ENCODE peak calls at places on chromosome 20, in six cellular contexts. One of them, this sample, is unnamed.

GRCh38 chr20:46179811-46180326 is 61.8 kb downstream of the CD40 start:
- DNase-seq in MM.1S: no peak
- DNase-seq in ovary: no peak
- DNase-seq in stomach: no peak
- DNase-seq in upper lobe of right lung: no peak
- DNase-seq in progenitor cell of endocrine pancreas: no peak
- DNase-seq in this sample: peak

GRCh38 chr20:58194176-58194796 is 34.2 kb downstream of the ANKRD60 start:
- DNase-seq in MM.1S: no peak
- DNase-seq in ovary: no peak
- DNase-seq in stomach: no peak
- DNase-seq in upper lobe of right lung: no peak
- DNase-seq in progenitor cell of endocrine pancreas: no peak
- DNase-seq in this sample: no peak

GRCh38 chr20:42978184-42978974 is 211.3 kb downstream of the PTPRT start:
- DNase-seq in MM.1S: peak
- DNase-seq in ovary: no peak
- DNase-seq in stomach: no peak
- DNase-seq in upper lobe of right lung: no peak
- DNase-seq in progenitor cell of endocrine pancreas: no peak
- DNase-seq in this sample: no peak

GRCh38 chr20:37479275-37479674 is 41.8 kb upstream of the NNAT start:
- DNase-seq in MM.1S: no peak
- DNase-seq in ovary: no peak
- DNase-seq in stomach: no peak
- DNase-seq in upper lobe of right lung: no peak
- DNase-seq in progenitor cell of endocrine pancreas: no peak
- DNase-seq in this sample: no peak

GRCh38 chr20:38211200-38212097 is 46.4 kb upstream of the TGM2 start:
- DNase-seq in MM.1S: no peak
- DNase-seq in ovary: no peak
- DNase-seq in stomach: no peak
- DNase-seq in upper lobe of right lung: peak
- DNase-seq in progenitor cell of endocrine pancreas: no peak
- DNase-seq in this sample: no peak

GRCh38 chr20:50373674-50374286 is 136.4 kb upstream of the PTPN1 start:
- DNase-seq in MM.1S: no peak
- DNase-seq in ovary: no peak
- DNase-seq in stomach: no peak
- DNase-seq in upper lobe of right lung: no peak
- DNase-seq in progenitor cell of endocrine pancreas: no peak
- DNase-seq in this sample: no peak

GRCh38 chr20:45187693-45188092 is 13.0 kb downstream of the PI3 start:
- DNase-seq in MM.1S: no peak
- DNase-seq in ovary: no peak
- DNase-seq in stomach: no peak
- DNase-seq in upper lobe of right lung: no peak
- DNase-seq in progenitor cell of endocrine pancreas: no peak
- DNase-seq in this sample: no peak

GRCh38 chr20:10388571-10388970 is 45.5 kb downstream of the MKKS start:
- DNase-seq in MM.1S: no peak
- DNase-seq in ovary: no peak
- DNase-seq in stomach: no peak
- DNase-seq in upper lobe of right lung: no peak
- DNase-seq in progenitor cell of endocrine pancreas: no peak
- DNase-seq in this sample: no peak

GRCh38 chr20:50746138-50746940 is 15.0 kb downstream of the PARD6B start:
- DNase-seq in MM.1S: no peak
- DNase-seq in ovary: no peak
- DNase-seq in stomach: no peak
- DNase-seq in upper lobe of right lung: no peak
- DNase-seq in progenitor cell of endocrine pancreas: no peak
- DNase-seq in this sample: no peak

GRCh38 chr20:39117486-39117885 is 155.3 kb downstream of the DHX35 start:
- DNase-seq in MM.1S: no peak
- DNase-seq in ovary: no peak
- DNase-seq in stomach: peak
- DNase-seq in upper lobe of right lung: no peak
- DNase-seq in progenitor cell of endocrine pancreas: no peak
- DNase-seq in this sample: no peak

GRCh38 chr20:61371501-61372150 is 119.6 kb downstream of the CDH4 start:
- DNase-seq in MM.1S: no peak
- DNase-seq in ovary: no peak
- DNase-seq in stomach: no peak
- DNase-seq in upper lobe of right lung: no peak
- DNase-seq in progenitor cell of endocrine pancreas: no peak
- DNase-seq in this sample: no peak

GRCh38 chr20:36355469-36356171 is 49.5 kb downstream of the DLGAP4 start:
- DNase-seq in MM.1S: no peak
- DNase-seq in ovary: no peak
- DNase-seq in stomach: no peak
- DNase-seq in upper lobe of right lung: no peak
- DNase-seq in progenitor cell of endocrine pancreas: no peak
- DNase-seq in this sample: no peak

GRCh38 chr20:42018979-42019378 is 400.8 kb upstream of the CHD6 start:
- DNase-seq in MM.1S: no peak
- DNase-seq in ovary: no peak
- DNase-seq in stomach: no peak
- DNase-seq in upper lobe of right lung: no peak
- DNase-seq in progenitor cell of endocrine pancreas: no peak
- DNase-seq in this sample: no peak

GRCh38 chr20:32390999-32391398 is 32.9 kb downstream of the ASXL1 start:
- DNase-seq in MM.1S: no peak
- DNase-seq in ovary: no peak
- DNase-seq in stomach: no peak
- DNase-seq in upper lobe of right lung: no peak
- DNase-seq in progenitor cell of endocrine pancreas: no peak
- DNase-seq in this sample: no peak

GRCh38 chr20:43925215-43925614 is 10.6 kb downstream of the TOX2 start:
- DNase-seq in MM.1S: no peak
- DNase-seq in ovary: no peak
- DNase-seq in stomach: no peak
- DNase-seq in upper lobe of right lung: peak
- DNase-seq in progenitor cell of endocrine pancreas: no peak
- DNase-seq in this sample: no peak

GRCh38 chr20:58256842-58257241 is 28.4 kb upstream of the ANKRD60 start:
- DNase-seq in MM.1S: no peak
- DNase-seq in ovary: no peak
- DNase-seq in stomach: no peak
- DNase-seq in upper lobe of right lung: no peak
- DNase-seq in progenitor cell of endocrine pancreas: no peak
- DNase-seq in this sample: no peak

GRCh38 chr20:12372557-12372956 is 454.9 kb downstream of the BTBD3 start:
- DNase-seq in MM.1S: no peak
- DNase-seq in ovary: no peak
- DNase-seq in stomach: no peak
- DNase-seq in upper lobe of right lung: no peak
- DNase-seq in progenitor cell of endocrine pancreas: no peak
- DNase-seq in this sample: no peak

GRCh38 chr20:41510224-41510623 is 108.0 kb downstream of the CHD6 start:
- DNase-seq in MM.1S: no peak
- DNase-seq in ovary: no peak
- DNase-seq in stomach: no peak
- DNase-seq in upper lobe of right lung: no peak
- DNase-seq in progenitor cell of endocrine pancreas: no peak
- DNase-seq in this sample: no peak

GRCh38 chr20:25310921-25311728 is 63.2 kb downstream of the PYGB start:
- DNase-seq in MM.1S: peak
- DNase-seq in ovary: no peak
- DNase-seq in stomach: peak
- DNase-seq in upper lobe of right lung: peak
- DNase-seq in progenitor cell of endocrine pancreas: no peak
- DNase-seq in this sample: no peak

GRCh38 chr20:17571967-17572638 is 2.2 kb downstream of the DSTN start:
- DNase-seq in MM.1S: peak
- DNase-seq in ovary: no peak
- DNase-seq in stomach: no peak
- DNase-seq in upper lobe of right lung: no peak
- DNase-seq in progenitor cell of endocrine pancreas: no peak
- DNase-seq in this sample: no peak

DNA sequence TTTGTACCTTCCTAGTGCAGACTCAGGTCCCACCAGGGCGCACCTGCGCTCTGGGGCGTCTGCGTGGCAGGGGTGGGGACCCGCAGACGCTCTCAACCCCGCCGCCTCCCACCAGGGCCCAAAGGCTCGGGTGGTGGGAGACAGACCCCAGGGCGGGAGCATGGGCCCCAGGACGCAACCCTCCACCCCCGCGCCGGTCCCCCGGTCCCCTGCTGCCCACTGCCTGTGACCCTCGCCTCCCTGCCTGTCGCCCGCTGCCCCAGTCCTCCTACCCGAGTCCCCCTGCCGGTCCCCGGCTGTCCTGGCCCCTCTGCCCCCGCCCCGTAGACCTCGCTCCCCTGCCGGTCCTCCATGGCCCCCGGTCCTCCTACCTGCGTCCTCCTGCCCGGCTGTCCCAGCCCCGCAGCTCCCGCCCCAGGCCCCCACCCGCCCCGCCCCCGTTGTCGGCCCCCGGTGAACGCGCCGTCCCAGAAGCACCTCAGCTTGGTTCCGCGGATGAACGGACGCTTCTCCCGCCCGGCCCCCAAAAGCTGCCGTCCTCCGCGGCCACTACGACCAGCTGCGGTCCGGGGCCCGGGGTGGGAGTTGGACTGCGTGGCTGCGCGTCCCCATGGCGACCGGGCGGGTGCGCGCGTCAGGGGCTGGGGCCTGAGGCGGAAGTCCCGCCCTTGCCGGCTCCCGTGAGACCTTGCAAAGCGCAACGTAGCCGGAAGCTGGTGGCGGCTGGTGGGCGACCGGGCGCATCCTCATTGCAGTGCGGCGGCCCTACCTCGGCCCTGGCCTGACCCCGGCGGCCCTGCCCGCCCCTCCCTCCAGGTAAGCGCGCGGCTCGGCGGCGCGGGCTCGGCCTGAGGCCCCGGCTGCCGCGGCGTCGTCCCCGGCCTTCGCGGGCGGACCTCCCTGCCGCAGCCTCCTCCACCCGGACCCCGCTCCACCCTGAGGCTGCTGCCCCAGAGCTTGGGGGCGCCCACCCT is at the start of gene ARFGAP1:
- DNase-seq in MM.1S: peak
- DNase-seq in ovary: peak
- DNase-seq in stomach: peak
- DNase-seq in upper lobe of right lung: peak
- DNase-seq in progenitor cell of endocrine pancreas: peak
- DNase-seq in this sample: peak
- TF ChIP-seq CTCF in MM.1S: no peak
- TF ChIP-seq CTCF in ovary: no peak
- TF ChIP-seq CTCF in stomach: no peak
- TF ChIP-seq CTCF in upper lobe of right lung: no peak
- TF ChIP-seq CTCF in progenitor cell of endocrine pancreas: no peak
- TF ChIP-seq CTCF in this sample: no peak

GRCh38 chr20:48794360-48794759 is 33.4 kb downstream of the PREX1 start:
- DNase-seq in MM.1S: no peak
- DNase-seq in ovary: no peak
- DNase-seq in stomach: no peak
- DNase-seq in upper lobe of right lung: peak
- DNase-seq in progenitor cell of endocrine pancreas: no peak
- DNase-seq in this sample: peak
- TF ChIP-seq CTCF in MM.1S: no peak
- TF ChIP-seq CTCF in ovary: no peak
- TF ChIP-seq CTCF in stomach: no peak
- TF ChIP-seq CTCF in upper lobe of right lung: no peak
- TF ChIP-seq CTCF in progenitor cell of endocrine pancreas: no peak
- TF ChIP-seq CTCF in this sample: no peak

GRCh38 chr20:56587307-56588108 is 41.6 kb upstream of the TFAP2C start:
- DNase-seq in MM.1S: no peak
- DNase-seq in ovary: no peak
- DNase-seq in stomach: no peak
- DNase-seq in upper lobe of right lung: no peak
- DNase-seq in progenitor cell of endocrine pancreas: no peak
- DNase-seq in this sample: no peak

GRCh38 chr20:56588996-56589395 is 40.1 kb upstream of the TFAP2C start:
- DNase-seq in MM.1S: no peak
- DNase-seq in ovary: no peak
- DNase-seq in stomach: no peak
- DNase-seq in upper lobe of right lung: no peak
- DNase-seq in progenitor cell of endocrine pancreas: no peak
- DNase-seq in this sample: no peak

GRCh38 chr20:56592211-56592610 is 36.9 kb upstream of the TFAP2C start:
- DNase-seq in MM.1S: no peak
- DNase-seq in ovary: no peak
- DNase-seq in stomach: no peak
- DNase-seq in upper lobe of right lung: no peak
- DNase-seq in progenitor cell of endocrine pancreas: no peak
- DNase-seq in this sample: no peak

GRCh38 chr20:56590888-56591287 is 38.2 kb upstream of the TFAP2C start:
- DNase-seq in MM.1S: no peak
- DNase-seq in ovary: no peak
- DNase-seq in stomach: no peak
- DNase-seq in upper lobe of right lung: no peak
- DNase-seq in progenitor cell of endocrine pancreas: no peak
- DNase-seq in this sample: no peak

DNA sequence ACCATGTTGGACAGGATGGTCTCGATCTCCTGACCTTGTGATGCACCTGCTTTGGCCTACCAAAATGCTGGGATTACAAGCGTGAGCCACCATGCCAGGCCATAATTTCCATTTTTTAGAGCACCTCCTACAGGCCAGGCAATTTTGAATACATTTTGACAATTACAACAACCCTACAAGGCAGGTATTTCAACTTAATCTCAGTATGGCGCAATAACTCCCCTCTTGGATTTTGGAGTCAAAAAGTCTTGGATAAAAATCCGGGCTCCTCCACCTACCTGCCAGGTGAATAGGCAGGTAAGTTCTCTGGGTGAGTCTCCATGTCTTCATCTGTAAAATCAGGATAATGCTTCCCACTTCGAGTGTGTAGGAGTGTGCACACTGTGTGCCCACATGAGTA is 39.5 kb upstream of the TFAP2C start:
- DNase-seq in MM.1S: no peak
- DNase-seq in ovary: no peak
- DNase-seq in stomach: no peak
- DNase-seq in upper lobe of right lung: no peak
- DNase-seq in progenitor cell of endocrine pancreas: no peak
- DNase-seq in this sample: no peak
- TF ChIP-seq CTCF in MM.1S: no peak
- TF ChIP-seq CTCF in ovary: no peak
- TF ChIP-seq CTCF in stomach: no peak
- TF ChIP-seq CTCF in upper lobe of right lung: no peak
- TF ChIP-seq CTCF in progenitor cell of endocrine pancreas: no peak
- TF ChIP-seq CTCF in this sample: no peak

GRCh38 chr20:64010711-64011237 is 25.2 kb upstream of the C20orf204 start:
- DNase-seq in MM.1S: no peak
- DNase-seq in ovary: no peak
- DNase-seq in stomach: no peak
- DNase-seq in upper lobe of right lung: no peak
- DNase-seq in progenitor cell of endocrine pancreas: no peak
- DNase-seq in this sample: no peak

GRCh38 chr20:64006490-64006889 is 25.6 kb downstream of the PRPF6 start:
- DNase-seq in MM.1S: no peak
- DNase-seq in ovary: no peak
- DNase-seq in stomach: no peak
- DNase-seq in upper lobe of right lung: no peak
- DNase-seq in progenitor cell of endocrine pancreas: no peak
- DNase-seq in this sample: no peak

GRCh38 chr20:64006902-64007301 is 26.0 kb downstream of the PRPF6 start:
- DNase-seq in MM.1S: no peak
- DNase-seq in ovary: no peak
- DNase-seq in stomach: no peak
- DNase-seq in upper lobe of right lung: no peak
- DNase-seq in progenitor cell of endocrine pancreas: no peak
- DNase-seq in this sample: no peak

GRCh38 chr20:64009811-64010387 is 26.1 kb upstream of the C20orf204 start:
- DNase-seq in MM.1S: no peak
- DNase-seq in ovary: no peak
- DNase-seq in stomach: no peak
- DNase-seq in upper lobe of right lung: no peak
- DNase-seq in progenitor cell of endocrine pancreas: no peak
- DNase-seq in this sample: no peak

GRCh38 chr20:64011366-64011779 is 24.6 kb upstream of the C20orf204 start:
- DNase-seq in MM.1S: no peak
- DNase-seq in ovary: no peak
- DNase-seq in stomach: no peak
- DNase-seq in upper lobe of right lung: no peak
- DNase-seq in progenitor cell of endocrine pancreas: no peak
- DNase-seq in this sample: no peak
- TF ChIP-seq CTCF in MM.1S: no peak
- TF ChIP-seq CTCF in ovary: no peak
- TF ChIP-seq CTCF in stomach: no peak
- TF ChIP-seq CTCF in upper lobe of right lung: no peak
- TF ChIP-seq CTCF in progenitor cell of endocrine pancreas: no peak
- TF ChIP-seq CTCF in this sample: no peak

This sample was measured in nephron progenitor cell.